ENCODE peak calls at places on chromosomes 3 and 15, in six cellular contexts. One of them, this sample, is unnamed.

GRCh38 chr3:134775831-134776230 is 19.2 kb upstream of the EPHB1 start:
- DNase-seq in substantia nigra: no peak
- DNase-seq in GM04504: no peak
- DNase-seq in activated naive CD8-positive, alpha-beta T cell treated with anti-CD3 and anti-CD28 coated beads for 36 hours: no peak
- DNase-seq in HuH-7: no peak
- DNase-seq in Kasumi-1: no peak
- DNase-seq in this sample: no peak

GRCh38 chr15:61724276-61724939 is 335.8 kb downstream of the VPS13C start:
- DNase-seq in activated naive CD8-positive, alpha-beta T cell treated with anti-CD3 and anti-CD28 coated beads for 36 hours: no peak
- DNase-seq in HuH-7: no peak
- DNase-seq in substantia nigra: no peak
- DNase-seq in Kasumi-1: no peak
- DNase-seq in GM04504: no peak
- DNase-seq in this sample: no peak

GRCh38 chr3:183394150-183394549 is 34.3 kb downstream of the MCF2L2 start:
- DNase-seq in HuH-7: no peak
- DNase-seq in activated naive CD8-positive, alpha-beta T cell treated with anti-CD3 and anti-CD28 coated beads for 36 hours: no peak
- DNase-seq in Kasumi-1: no peak
- DNase-seq in GM04504: no peak
- DNase-seq in substantia nigra: no peak
- DNase-seq in this sample: peak; percentile 19

GRCh38 chr3:99965077-99965476 is 147.4 kb downstream of the CMSS1 start:
- DNase-seq in substantia nigra: no peak
- DNase-seq in Kasumi-1: no peak
- DNase-seq in HuH-7: no peak
- DNase-seq in GM04504: peak; percentile 15
- DNase-seq in activated naive CD8-positive, alpha-beta T cell treated with anti-CD3 and anti-CD28 coated beads for 36 hours: no peak
- DNase-seq in this sample: no peak

GRCh38 chr15:63985221-63986184 is 60.8 kb downstream of the DAPK2 start:
- DNase-seq in substantia nigra: no peak
- DNase-seq in HuH-7: no peak
- DNase-seq in Kasumi-1: no peak
- DNase-seq in GM04504: no peak
- DNase-seq in activated naive CD8-positive, alpha-beta T cell treated with anti-CD3 and anti-CD28 coated beads for 36 hours: no peak
- DNase-seq in this sample: peak; percentile 12

GRCh38 chr15:86398986-86399677 is 319.5 kb downstream of the AGBL1 start:
- DNase-seq in substantia nigra: no peak
- DNase-seq in GM04504: no peak
- DNase-seq in activated naive CD8-positive, alpha-beta T cell treated with anti-CD3 and anti-CD28 coated beads for 36 hours: no peak
- DNase-seq in HuH-7: no peak
- DNase-seq in Kasumi-1: no peak
- DNase-seq in this sample: no peak

GRCh38 chr3:99721633-99722007 is 83.2 kb downstream of the COL8A1 start:
- DNase-seq in activated naive CD8-positive, alpha-beta T cell treated with anti-CD3 and anti-CD28 coated beads for 36 hours: no peak
- DNase-seq in Kasumi-1: no peak
- DNase-seq in HuH-7: no peak
- DNase-seq in GM04504: no peak
- DNase-seq in substantia nigra: no peak
- DNase-seq in this sample: peak; percentile 18

GRCh38 chr15:40093224-40093842 is 15.3 kb downstream of the BMF start:
- DNase-seq in Kasumi-1: no peak
- DNase-seq in substantia nigra: no peak
- DNase-seq in HuH-7: no peak
- DNase-seq in GM04504: no peak
- DNase-seq in activated naive CD8-positive, alpha-beta T cell treated with anti-CD3 and anti-CD28 coated beads for 36 hours: no peak
- DNase-seq in this sample: no peak

GRCh38 chr15:57333487-57333886 is 42.8 kb upstream of the CGNL1 start:
- DNase-seq in HuH-7: no peak
- DNase-seq in substantia nigra: no peak
- DNase-seq in GM04504: no peak
- DNase-seq in activated naive CD8-positive, alpha-beta T cell treated with anti-CD3 and anti-CD28 coated beads for 36 hours: no peak
- DNase-seq in Kasumi-1: no peak
- DNase-seq in this sample: peak; percentile 51

GRCh38 chr3:14234197-14235002 is 55.8 kb downstream of the LSM3 start:
- DNase-seq in GM04504: no peak
- DNase-seq in activated naive CD8-positive, alpha-beta T cell treated with anti-CD3 and anti-CD28 coated beads for 36 hours: no peak
- DNase-seq in Kasumi-1: no peak
- DNase-seq in substantia nigra: no peak
- DNase-seq in HuH-7: no peak
- DNase-seq in this sample: no peak

GRCh38 chr3:99872633-99873254 is 55.1 kb downstream of the CMSS1 start:
- DNase-seq in activated naive CD8-positive, alpha-beta T cell treated with anti-CD3 and anti-CD28 coated beads for 36 hours: peak; percentile 8
- DNase-seq in substantia nigra: no peak
- DNase-seq in GM04504: no peak
- DNase-seq in Kasumi-1: no peak
- DNase-seq in HuH-7: no peak
- DNase-seq in this sample: no peak

GRCh38 chr3:42376397-42376798 is 34.0 kb downstream of the LYZL4 start:
- DNase-seq in HuH-7: no peak
- DNase-seq in GM04504: peak; percentile 18
- DNase-seq in substantia nigra: no peak
- DNase-seq in activated naive CD8-positive, alpha-beta T cell treated with anti-CD3 and anti-CD28 coated beads for 36 hours: peak; percentile 68
- DNase-seq in Kasumi-1: peak; percentile 70
- DNase-seq in this sample: peak; percentile 96

GRCh38 chr3:39718674-39719595 is 90.5 kb upstream of the MYRIP start:
- DNase-seq in GM04504: peak; percentile 38
- DNase-seq in Kasumi-1: no peak
- DNase-seq in activated naive CD8-positive, alpha-beta T cell treated with anti-CD3 and anti-CD28 coated beads for 36 hours: no peak
- DNase-seq in substantia nigra: no peak
- DNase-seq in HuH-7: no peak
- DNase-seq in this sample: peak; percentile 4

GRCh38 chr15:80402339-80402738 is 1.8 kb upstream of the ARNT2 start:
- DNase-seq in activated naive CD8-positive, alpha-beta T cell treated with anti-CD3 and anti-CD28 coated beads for 36 hours: no peak
- DNase-seq in GM04504: no peak
- DNase-seq in Kasumi-1: no peak
- DNase-seq in substantia nigra: no peak
- DNase-seq in HuH-7: no peak
- DNase-seq in this sample: no peak

GRCh38 chr3:17115186-17115585 is 230.4 kb downstream of the PLCL2 start:
- DNase-seq in Kasumi-1: no peak
- DNase-seq in GM04504: no peak
- DNase-seq in activated naive CD8-positive, alpha-beta T cell treated with anti-CD3 and anti-CD28 coated beads for 36 hours: no peak
- DNase-seq in substantia nigra: no peak
- DNase-seq in HuH-7: no peak
- DNase-seq in this sample: no peak

GRCh38 chr15:52803543-52804306 is 13.6 kb upstream of the ONECUT1 start:
- DNase-seq in substantia nigra: no peak
- DNase-seq in Kasumi-1: no peak
- DNase-seq in GM04504: no peak
- DNase-seq in activated naive CD8-positive, alpha-beta T cell treated with anti-CD3 and anti-CD28 coated beads for 36 hours: no peak
- DNase-seq in HuH-7: peak; percentile 65
- DNase-seq in this sample: no peak

GRCh38 chr3:196782496-196782895 is 42.8 kb downstream of the PAK2 start:
- DNase-seq in substantia nigra: no peak
- DNase-seq in Kasumi-1: no peak
- DNase-seq in GM04504: no peak
- DNase-seq in HuH-7: no peak
- DNase-seq in activated naive CD8-positive, alpha-beta T cell treated with anti-CD3 and anti-CD28 coated beads for 36 hours: no peak
- DNase-seq in this sample: no peak

GRCh38 chr3:66115858-66116654 is 77.3 kb upstream of the MAGI1 start:
- DNase-seq in Kasumi-1: no peak
- DNase-seq in substantia nigra: no peak
- DNase-seq in HuH-7: no peak
- DNase-seq in GM04504: peak; percentile 91
- DNase-seq in activated naive CD8-positive, alpha-beta T cell treated with anti-CD3 and anti-CD28 coated beads for 36 hours: no peak
- DNase-seq in this sample: peak; percentile 93

GRCh38 chr15:74663303-74664027 is 32.4 kb downstream of the EDC3 start:
- DNase-seq in GM04504: no peak
- DNase-seq in HuH-7: no peak
- DNase-seq in activated naive CD8-positive, alpha-beta T cell treated with anti-CD3 and anti-CD28 coated beads for 36 hours: no peak
- DNase-seq in substantia nigra: no peak
- DNase-seq in Kasumi-1: no peak
- DNase-seq in this sample: no peak

GRCh38 chr3:193910886-193911738 is 224.8 kb upstream of the HES1 start:
- DNase-seq in Kasumi-1: peak; percentile 37
- DNase-seq in activated naive CD8-positive, alpha-beta T cell treated with anti-CD3 and anti-CD28 coated beads for 36 hours: no peak
- DNase-seq in HuH-7: no peak
- DNase-seq in GM04504: no peak
- DNase-seq in substantia nigra: no peak
- DNase-seq in this sample: no peak

GRCh38 chr3:111538687-111539086 is 3.3 kb upstream of the CD96 start:
- DNase-seq in HuH-7: no peak
- DNase-seq in GM04504: no peak
- DNase-seq in Kasumi-1: peak; percentile 81
- DNase-seq in activated naive CD8-positive, alpha-beta T cell treated with anti-CD3 and anti-CD28 coated beads for 36 hours: no peak
- DNase-seq in substantia nigra: no peak
- DNase-seq in this sample: peak; percentile 27

GRCh38 chr3:43161684-43162512 is 56.0 kb upstream of the POMGNT2 start:
- DNase-seq in activated naive CD8-positive, alpha-beta T cell treated with anti-CD3 and anti-CD28 coated beads for 36 hours: no peak
- DNase-seq in GM04504: no peak
- DNase-seq in Kasumi-1: peak; percentile 74
- DNase-seq in HuH-7: no peak
- DNase-seq in substantia nigra: no peak
- DNase-seq in this sample: peak; percentile 23

GRCh38 chr3:27721717-27722564 is at the start of gene EOMES:
- DNase-seq in Kasumi-1: peak; percentile 66
- DNase-seq in activated naive CD8-positive, alpha-beta T cell treated with anti-CD3 and anti-CD28 coated beads for 36 hours: peak; percentile 77
- DNase-seq in substantia nigra: no peak
- DNase-seq in HuH-7: peak; percentile 97
- DNase-seq in GM04504: no peak
- DNase-seq in this sample: no peak

GRCh38 chr3:35954365-35954764 is 315.0 kb downstream of the ARPP21 start:
- DNase-seq in Kasumi-1: no peak
- DNase-seq in HuH-7: no peak
- DNase-seq in GM04504: no peak
- DNase-seq in substantia nigra: no peak
- DNase-seq in activated naive CD8-positive, alpha-beta T cell treated with anti-CD3 and anti-CD28 coated beads for 36 hours: no peak
- DNase-seq in this sample: no peak

GRCh38 chr15:70244978-70245542 is 147.3 kb upstream of the TLE3 start:
- DNase-seq in Kasumi-1: no peak
- DNase-seq in substantia nigra: no peak
- DNase-seq in HuH-7: no peak
- DNase-seq in GM04504: no peak
- DNase-seq in activated naive CD8-positive, alpha-beta T cell treated with anti-CD3 and anti-CD28 coated beads for 36 hours: no peak
- DNase-seq in this sample: no peak

GRCh38 chr15:35956066-35956465 is 410.1 kb upstream of the DPH6 start:
- DNase-seq in substantia nigra: no peak
- DNase-seq in activated naive CD8-positive, alpha-beta T cell treated with anti-CD3 and anti-CD28 coated beads for 36 hours: no peak
- DNase-seq in Kasumi-1: no peak
- DNase-seq in HuH-7: no peak
- DNase-seq in GM04504: no peak
- DNase-seq in this sample: no peak

GRCh38 chr3:69161587-69162196 is 39.3 kb upstream of the LMOD3 start:
- DNase-seq in activated naive CD8-positive, alpha-beta T cell treated with anti-CD3 and anti-CD28 coated beads for 36 hours: peak; percentile 12
- DNase-seq in substantia nigra: no peak
- DNase-seq in HuH-7: no peak
- DNase-seq in Kasumi-1: peak; percentile 90
- DNase-seq in GM04504: peak; percentile 22
- DNase-seq in this sample: peak; percentile 43

GRCh38 chr3:105823149-105823866 is 45.5 kb downstream of the CBLB start:
- DNase-seq in HuH-7: no peak
- DNase-seq in Kasumi-1: no peak
- DNase-seq in substantia nigra: no peak
- DNase-seq in activated naive CD8-positive, alpha-beta T cell treated with anti-CD3 and anti-CD28 coated beads for 36 hours: no peak
- DNase-seq in GM04504: peak; percentile 64
- DNase-seq in this sample: peak; percentile 66

GRCh38 chr15:38297623-38298388 is 45.2 kb downstream of the SPRED1 start:
- DNase-seq in Kasumi-1: no peak
- DNase-seq in substantia nigra: no peak
- DNase-seq in HuH-7: no peak
- DNase-seq in activated naive CD8-positive, alpha-beta T cell treated with anti-CD3 and anti-CD28 coated beads for 36 hours: no peak
- DNase-seq in GM04504: no peak
- DNase-seq in this sample: peak; percentile 71

GRCh38 chr3:11481561-11481960 is 162.2 kb downstream of the VGLL4 start:
- DNase-seq in GM04504: no peak
- DNase-seq in HuH-7: peak; percentile 28
- DNase-seq in substantia nigra: no peak
- DNase-seq in Kasumi-1: no peak
- DNase-seq in activated naive CD8-positive, alpha-beta T cell treated with anti-CD3 and anti-CD28 coated beads for 36 hours: no peak
- DNase-seq in this sample: no peak

GRCh38 chr15:98480858-98481257 is 167.5 kb upstream of the IGF1R start:
- DNase-seq in activated naive CD8-positive, alpha-beta T cell treated with anti-CD3 and anti-CD28 coated beads for 36 hours: no peak
- DNase-seq in Kasumi-1: no peak
- DNase-seq in substantia nigra: no peak
- DNase-seq in HuH-7: no peak
- DNase-seq in GM04504: no peak
- DNase-seq in this sample: no peak

GRCh38 chr3:161551697-161552096 is 55.1 kb downstream of the OTOL1 start:
- DNase-seq in Kasumi-1: no peak
- DNase-seq in substantia nigra: no peak
- DNase-seq in activated naive CD8-positive, alpha-beta T cell treated with anti-CD3 and anti-CD28 coated beads for 36 hours: no peak
- DNase-seq in HuH-7: no peak
- DNase-seq in GM04504: no peak
- DNase-seq in this sample: no peak

GRCh38 chr3:172259726-172260248 is 188.5 kb downstream of the GHSR start:
- DNase-seq in GM04504: no peak
- DNase-seq in HuH-7: no peak
- DNase-seq in Kasumi-1: no peak
- DNase-seq in activated naive CD8-positive, alpha-beta T cell treated with anti-CD3 and anti-CD28 coated beads for 36 hours: no peak
- DNase-seq in substantia nigra: no peak
- DNase-seq in this sample: no peak

This sample was measured in astrocyte of the cerebellum.